ENCODE peak calls at places on chromosomes 2 and 18, in four cellular contexts. G is AG04449, A is mesothelial cell of epicardium, M is left cardiac atrium. K is an unnamed sample.

GRCh38 chr2:49351531-49351930 is 197.2 kb upstream of the FSHR start:
- DNase-seq in G (no peak), A (no peak), M (no peak), K (no peak)

GRCh38 chr2:216974321-216975302 is 114.7 kb upstream of the TNP1 start:
- DNase-seq in M (no peak), A (no peak), G (no peak), K (no peak)

GRCh38 chr2:241095594-241096290 is 6.3 kb downstream of the MTERF4 start:
- DNase-seq in M (no peak), A (no peak), G (no peak), K (no peak)

GRCh38 chr2:167756427-167756826 is 491.0 kb downstream of the STK39 start:
- DNase-seq in M (no peak), A (no peak), G (no peak), K (peak)

GRCh38 chr2:205802069-205802468 is 119.8 kb downstream of the NRP2 start:
- DNase-seq in G (no peak), M (no peak), A (no peak), K (no peak)

GRCh38 chr18:11889284-11889683 is 18.8 kb downstream of the MPPE1 start:
- DNase-seq in A (no peak), M (no peak), G (no peak), K (no peak)

GRCh38 chr18:49618741-49619392 is 57.0 kb downstream of the LIPG start:
- DNase-seq in G (no peak), M (no peak), A (no peak), K (no peak)

GRCh38 chr2:144513388-144514100 is 6.4 kb downstream of the ZEB2 start:
- DNase-seq in A (no peak), G (peak), M (no peak), K (no peak)

GRCh38 chr18:13003466-13003896 is 12.3 kb downstream of the CEP192 start:
- DNase-seq in A (no peak), M (peak), G (no peak), K (no peak)